ENCODE peak calls at places on chromosomes 13 and 19, in six cellular contexts. D, J, G, L, U and S are unnamed samples.

GRCh38 chr13:63161219-63161618 is 1745.6 kb upstream of the PCDH20 start:
- DNase-seq in U (no peak), D (peak), J (no peak), G (no peak), L (no peak), S (no peak)

GRCh38 chr13:33150146-33150545 is 133.9 kb downstream of the KL start:
- DNase-seq in L (no peak), D (peak), J (no peak), G (no peak), U (peak), S (no peak)

GRCh38 chr13:113192902-113193301 is 15.6 kb downstream of the PCID2 start:
- DNase-seq in G (no peak), J (no peak), D (peak), L (no peak), U (no peak), S (no peak)

GRCh38 chr19:12769689-12770088 is 5.7 kb downstream of the HOOK2 start:
- DNase-seq in J (no peak), L (no peak), G (no peak), U (no peak), D (no peak), S (no peak)

GRCh38 chr19:16462757-16463250 is 9.0 kb downstream of the EPS15L1 start:
- DNase-seq in J (no peak), D (peak), L (no peak), G (no peak), U (no peak), S (no peak)

GRCh38 chr13:23609414-23610186 is 39.4 kb downstream of the TNFRSF19 start:
- DNase-seq in U (no peak), D (peak), L (no peak), J (no peak), G (no peak), S (no peak)

GRCh38 chr19:6639439-6639838 is 30.5 kb downstream of the TNFSF14 start:
- DNase-seq in D (no peak), U (no peak), J (no peak), G (peak), L (no peak), S (no peak)

GRCh38 chr13:44189085-44189484 is 184.5 kb upstream of the SERP2 start:
- DNase-seq in U (no peak), G (no peak), D (no peak), L (no peak), J (no peak), S (no peak)

GRCh38 chr13:31073859-31074718 is 87.6 kb downstream of the HSPH1 start:
- DNase-seq in L (peak), D (peak), U (no peak), G (no peak), J (no peak), S (no peak)

GRCh38 chr13:112032186-112032835 is 34.6 kb upstream of the SOX1 start:
- DNase-seq in U (no peak), J (no peak), L (no peak), G (no peak), D (peak), S (no peak)

GRCh38 chr19:17549088-17549740 is 6.2 kb upstream of the COLGALT1 start:
- DNase-seq in L (no peak), J (peak), D (no peak), G (peak), U (no peak), S (no peak)

GRCh38 chr19:50562996-50563395 is 5.2 kb downstream of the LRRC4B start:
- DNase-seq in J (no peak), L (no peak), D (no peak), G (no peak), U (no peak), S (no peak)

GRCh38 chr19:42219812-42220750 is at the start of gene ZNF526:
- DNase-seq in L (peak), U (peak), J (peak), D (peak), G (peak), S (peak)

GRCh38 chr19:13995017-13995728 is 10.9 kb downstream of the RFX1 start:
- DNase-seq in D (peak), J (no peak), L (no peak), G (no peak), U (no peak), S (no peak)

GRCh38 chr19:12937243-12938053 is 961 bp upstream of the CALR start:
- DNase-seq in G (no peak), J (peak), U (peak), D (no peak), L (no peak), S (no peak)

GRCh38 chr19:5293607-5294089 is 47.0 kb downstream of the PTPRS start:
- DNase-seq in J (no peak), U (no peak), D (peak), G (no peak), L (no peak), S (peak)

GRCh38 chr13:50731400-50731799 is 112.1 kb downstream of the DLEU7 start:
- DNase-seq in D (peak), L (peak), G (no peak), J (peak), U (no peak), S (no peak)

GRCh38 chr13:43411741-43412140 is 375.0 kb downstream of the ENOX1 start:
- DNase-seq in U (no peak), G (no peak), L (no peak), D (peak), J (no peak), S (no peak)

GRCh38 chr13:109427148-109427547 is 359.2 kb downstream of the IRS2 start:
- DNase-seq in G (no peak), L (no peak), D (no peak), U (no peak), J (no peak), S (no peak)

GRCh38 chr19:10826236-10826635 is 9.8 kb downstream of the TMED1 start:
- DNase-seq in L (no peak), U (no peak), J (no peak), G (no peak), D (no peak), S (no peak)

GRCh38 chr13:28100149-28101121 is at the start of gene FLT3:
- DNase-seq in J (peak), D (peak), L (no peak), G (peak), U (no peak), S (peak)

GRCh38 chr13:103517066-103517767 is 451.0 kb upstream of the SLC10A2 start:
- DNase-seq in J (no peak), D (no peak), U (no peak), G (no peak), L (peak), S (no peak)

GRCh38 chr19:46386151-46386550 is 27.2 kb downstream of the CCDC8 start:
- DNase-seq in J (no peak), G (no peak), L (no peak), U (no peak), D (no peak), S (no peak)

GRCh38 chr19:3115411-3115810 is 20.4 kb upstream of the GNA15 start:
- DNase-seq in G (peak), J (no peak), D (no peak), L (no peak), U (no peak), S (no peak)

GRCh38 chr13:110110783-110111182 is 196.2 kb downstream of the COL4A1 start:
- DNase-seq in U (no peak), D (no peak), J (no peak), L (no peak), G (no peak), S (no peak)

GRCh38 chr19:32421589-32422361 is 16.2 kb downstream of the DPY19L3 start:
- DNase-seq in D (no peak), J (no peak), L (no peak), U (no peak), G (peak), S (no peak)

GRCh38 chr19:5966941-5967340 is 11.0 kb downstream of the RANBP3 start:
- DNase-seq in U (no peak), J (no peak), L (no peak), G (no peak), D (no peak), S (no peak)

GRCh38 chr13:25172303-25172630 is 179 bp upstream of the AMER2 start:
- DNase-seq in L (no peak), G (no peak), U (no peak), D (no peak), J (no peak), S (no peak)

GRCh38 chr13:43391021-43391420 is 367.6 kb downstream of the DNAJC15 start:
- DNase-seq in G (no peak), D (no peak), U (no peak), L (no peak), J (no peak), S (no peak)

GRCh38 chr19:6250024-6250605 is 29.7 kb downstream of the MLLT1 start:
- DNase-seq in U (no peak), L (no peak), G (no peak), J (no peak), D (peak), S (no peak)

GRCh38 chr19:12821761-12822160 is 12.6 kb downstream of the RTBDN start:
- DNase-seq in G (no peak), L (no peak), J (no peak), D (no peak), U (no peak), S (no peak)

GRCh38 chr19:19217110-19217509 is 5.4 kb downstream of the NCAN start:
- DNase-seq in J (peak), L (no peak), G (peak), D (peak), U (peak), S (no peak)

GRCh38 chr13:50387124-50387581 is 371.9 kb downstream of the KCNRG start:
- DNase-seq in D (peak), U (peak), J (no peak), L (no peak), G (peak), S (peak)

GRCh38 chr13:84591444-84591843 is 709.2 kb upstream of the SLITRK1 start:
- DNase-seq in D (no peak), G (no peak), L (no peak), U (no peak), J (no peak), S (no peak)

GRCh38 chr13:86567119-86567518 is 767.9 kb upstream of the SLITRK6 start:
- DNase-seq in U (peak), G (peak), J (no peak), L (no peak), D (no peak), S (peak)

GRCh38 chr13:98293103-98293502 is 116.0 kb upstream of the RNF113B start:
- DNase-seq in J (peak), G (no peak), D (no peak), U (peak), L (no peak), S (no peak)

GRCh38 chr13:41405367-41405766 is 52.0 kb upstream of the RGCC start:
- DNase-seq in L (no peak), D (no peak), G (no peak), U (no peak), J (no peak), S (no peak)

GRCh38 chr13:41408061-41408460 is 49.3 kb upstream of the RGCC start:
- DNase-seq in D (no peak), G (no peak), L (no peak), J (no peak), U (no peak), S (no peak)

GRCh38 chr13:41409611-41410010 is 47.7 kb upstream of the RGCC start:
- DNase-seq in G (no peak), J (no peak), D (no peak), U (no peak), L (no peak), S (no peak)

GRCh38 chr13:41403983-41404382 is 53.4 kb upstream of the RGCC start:
- DNase-seq in G (no peak), D (no peak), U (no peak), J (no peak), L (no peak), S (no peak)

GRCh38 chr13:41407380-41407779 is 50.0 kb upstream of the RGCC start:
- DNase-seq in G (no peak), U (no peak), L (no peak), J (no peak), D (peak), S (no peak)
- TF ChIP-seq BHLHE40 in G (no peak), U (no peak), L (no peak), J (no peak), D (no peak), S (no peak)

GRCh38 chr19:27719034-27719433 is 1493.9 kb downstream of the UQCRFS1 start:
- DNase-seq in J (no peak), U (no peak), L (no peak), D (no peak), G (no peak), S (no peak)
- TF ChIP-seq BHLHE40 in J (no peak), U (no peak), L (no peak), D (no peak), G (no peak), S (no peak)

GRCh38 chr19:48230555-48231129 is 25.1 kb downstream of the CARD8 start:
- DNase-seq in J (no peak), D (no peak), G (no peak), L (no peak), U (no peak), S (no peak)
- TF ChIP-seq BHLHE40 in J (no peak), D (no peak), G (no peak), L (no peak), U (no peak), S (no peak)

GRCh38 chr13:26498524-26499208 is 58.8 kb upstream of the WASF3 start:
- DNase-seq in L (no peak), U (no peak), D (peak), G (no peak), J (no peak), S (no peak)
- TF ChIP-seq BHLHE40 in L (no peak), U (no peak), D (no peak), G (no peak), J (no peak), S (no peak)

GRCh38 chr13:36788276-36788675 is 30.7 kb upstream of the RFXAP start:
- DNase-seq in D (peak), L (no peak), J (no peak), U (no peak), G (no peak), S (no peak)
- TF ChIP-seq BHLHE40 in D (no peak), L (no peak), J (no peak), U (no peak), G (no peak), S (no peak)

GRCh38 chr19:48551437-48552302 is at the start of gene SULT2B1:
- DNase-seq in J (peak), L (no peak), U (no peak), D (no peak), G (no peak), S (no peak)
- TF ChIP-seq BHLHE40 in J (no peak), L (no peak), U (no peak), D (no peak), G (no peak), S (no peak)

DNA sequence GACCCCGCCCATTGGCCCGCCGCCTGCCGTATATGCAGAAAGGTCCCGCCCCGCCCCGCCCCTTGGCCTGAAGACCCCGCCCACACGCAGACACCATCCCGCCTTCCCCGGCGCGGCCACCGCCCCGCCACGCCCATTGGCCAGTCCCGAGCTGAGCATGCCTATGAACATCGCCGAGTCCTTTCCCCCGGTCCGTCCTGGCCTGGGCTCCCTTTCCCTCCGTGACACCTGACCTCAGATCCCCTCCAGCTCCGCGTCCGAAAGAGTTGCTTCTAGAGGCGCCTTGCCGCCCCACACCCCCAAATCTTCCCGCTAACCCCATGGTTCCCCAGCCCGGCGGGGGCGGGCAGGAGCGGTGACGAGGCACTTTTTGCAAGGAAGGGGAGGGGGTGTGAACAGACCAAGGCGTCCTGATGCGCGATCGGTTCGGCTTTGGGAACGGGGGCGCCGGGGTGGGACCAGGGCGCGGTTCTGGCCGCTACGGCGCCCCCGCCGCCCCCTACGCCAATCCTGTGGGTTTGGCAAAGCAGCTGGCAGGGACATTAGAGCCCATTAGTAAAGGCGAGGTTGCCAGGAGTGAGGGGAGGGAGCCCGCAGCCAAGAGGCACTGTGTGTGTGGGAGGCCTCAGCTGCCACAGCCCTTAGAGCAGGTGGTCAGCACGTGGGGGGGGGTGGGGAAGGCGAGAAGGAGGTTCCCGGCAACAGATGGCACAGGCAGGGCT is 409 bp upstream of the NUMBL start:
- DNase-seq in J (peak), D (peak), L (peak), G (peak), U (no peak), S (peak)
- TF ChIP-seq BHLHE40 in J (no peak), D (peak), L (peak), G (peak), U (no peak), S (no peak)

DNA sequence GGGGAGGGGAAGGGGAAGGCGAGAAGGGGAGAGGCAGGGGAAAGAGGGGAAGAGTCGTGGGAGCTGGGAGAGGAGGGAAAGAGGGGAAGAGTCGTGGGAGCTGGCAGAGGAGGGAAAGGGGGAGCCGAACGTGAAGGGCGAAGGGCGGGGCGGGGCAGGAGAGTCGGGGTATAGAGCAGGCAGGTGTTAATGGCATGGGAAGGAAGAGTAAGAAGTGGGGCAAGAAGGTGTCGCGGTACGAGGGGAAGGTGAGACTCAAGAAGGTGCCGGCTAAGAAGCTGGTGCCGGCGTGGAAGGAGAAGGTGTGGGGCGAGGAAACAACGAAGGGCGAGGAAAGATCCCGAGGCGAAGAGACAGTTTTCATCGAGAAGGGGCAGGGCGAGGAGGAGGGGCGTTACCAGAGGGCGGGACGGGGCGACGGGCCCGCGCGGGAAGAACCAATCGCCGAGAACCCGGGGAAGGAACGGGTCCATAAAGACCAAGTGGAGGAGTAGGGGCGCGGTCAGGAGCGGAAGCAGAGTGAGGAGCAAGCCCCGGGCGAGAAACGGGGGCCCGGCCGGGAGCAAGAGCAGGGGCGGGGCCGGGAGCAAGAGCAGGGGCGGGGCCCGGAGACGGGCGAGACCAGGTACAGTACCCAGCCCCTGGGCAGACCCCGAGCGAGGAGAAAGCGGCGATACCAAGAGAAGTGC is 463 bp downstream of the CATSPERG start:
- DNase-seq in G (peak), J (peak), D (peak), U (peak), L (peak), S (peak)
- TF ChIP-seq BHLHE40 in G (no peak), J (no peak), D (no peak), U (no peak), L (no peak), S (no peak)

GRCh38 chr19:35718345-35719041 is 690 bp downstream of the KMT2B start:
- DNase-seq in D (no peak), J (peak), L (no peak), G (peak), U (no peak), S (peak)
- TF ChIP-seq BHLHE40 in D (no peak), J (no peak), L (no peak), G (no peak), U (no peak), S (no peak)